ENCODE peak calls at places on chromosomes 2 and 18, in ten cellular contexts. One of them, this sample, is unnamed.

GRCh38 chr2:228590681-228591080 is 409.2 kb upstream of the SPHKAP start:
- DNase-seq in KBM-7: no peak
- DNase-seq in AG20443: no peak
- DNase-seq in AG04450: no peak
- DNase-seq in AG10803: no peak
- DNase-seq in Panc1: no peak
- DNase-seq in AG09319: no peak
- DNase-seq in activated CD4-positive, alpha-beta T cell treated with anti-CD3 and anti-CD28 coated beads, Interleukin-2, amount 50 U/mL, for 4 hours: no peak
- DNase-seq in NCI-H1417: no peak
- DNase-seq in SK-N-SH: no peak
- DNase-seq in this sample: no peak

GRCh38 chr2:171882095-171882769 is 11.8 kb downstream of the SLC25A12 start:
- DNase-seq in AG09319: no peak
- DNase-seq in activated CD4-positive, alpha-beta T cell treated with anti-CD3 and anti-CD28 coated beads, Interleukin-2, amount 50 U/mL, for 4 hours: no peak
- DNase-seq in AG10803: peak; percentile 18
- DNase-seq in SK-N-SH: no peak
- DNase-seq in AG04450: no peak
- DNase-seq in Panc1: no peak
- DNase-seq in NCI-H1417: no peak
- DNase-seq in AG20443: no peak
- DNase-seq in KBM-7: no peak
- DNase-seq in this sample: no peak

GRCh38 chr2:28668880-28669279 is 82.8 kb upstream of the PPP1CB start:
- DNase-seq in AG20443: no peak
- DNase-seq in KBM-7: no peak
- DNase-seq in NCI-H1417: no peak
- DNase-seq in AG04450: no peak
- DNase-seq in SK-N-SH: no peak
- DNase-seq in AG09319: no peak
- DNase-seq in activated CD4-positive, alpha-beta T cell treated with anti-CD3 and anti-CD28 coated beads, Interleukin-2, amount 50 U/mL, for 4 hours: no peak
- DNase-seq in Panc1: no peak
- DNase-seq in AG10803: no peak
- DNase-seq in this sample: no peak

GRCh38 chr2:55616509-55617159 is 788 bp downstream of the PPP4R3B start:
- DNase-seq in KBM-7: peak; percentile 83
- DNase-seq in AG04450: no peak
- DNase-seq in Panc1: no peak
- DNase-seq in NCI-H1417: peak; percentile 84
- DNase-seq in SK-N-SH: peak; percentile 44
- DNase-seq in activated CD4-positive, alpha-beta T cell treated with anti-CD3 and anti-CD28 coated beads, Interleukin-2, amount 50 U/mL, for 4 hours: no peak
- DNase-seq in AG10803: peak; percentile 68
- DNase-seq in AG20443: peak; percentile 55
- DNase-seq in AG09319: peak; percentile 18
- DNase-seq in this sample: no peak

GRCh38 chr18:45518770-45519169 is 96.5 kb upstream of the SLC14A2 start:
- DNase-seq in KBM-7: no peak
- DNase-seq in AG04450: no peak
- DNase-seq in Panc1: no peak
- DNase-seq in AG10803: no peak
- DNase-seq in AG09319: no peak
- DNase-seq in SK-N-SH: no peak
- DNase-seq in NCI-H1417: peak; percentile 73
- DNase-seq in AG20443: no peak
- DNase-seq in activated CD4-positive, alpha-beta T cell treated with anti-CD3 and anti-CD28 coated beads, Interleukin-2, amount 50 U/mL, for 4 hours: no peak
- DNase-seq in this sample: no peak

GRCh38 chr2:175002547-175003274 is 2.5 kb downstream of the CHN1 start:
- DNase-seq in AG10803: no peak
- DNase-seq in SK-N-SH: no peak
- DNase-seq in AG09319: no peak
- DNase-seq in AG04450: no peak
- DNase-seq in Panc1: no peak
- DNase-seq in NCI-H1417: peak; percentile 28
- DNase-seq in KBM-7: no peak
- DNase-seq in AG20443: no peak
- DNase-seq in activated CD4-positive, alpha-beta T cell treated with anti-CD3 and anti-CD28 coated beads, Interleukin-2, amount 50 U/mL, for 4 hours: no peak
- DNase-seq in this sample: no peak

GRCh38 chr2:240269380-240269779 is 128.9 kb upstream of the OTOS start:
- DNase-seq in AG04450: no peak
- DNase-seq in Panc1: no peak
- DNase-seq in AG20443: no peak
- DNase-seq in AG09319: no peak
- DNase-seq in AG10803: no peak
- DNase-seq in KBM-7: no peak
- DNase-seq in activated CD4-positive, alpha-beta T cell treated with anti-CD3 and anti-CD28 coated beads, Interleukin-2, amount 50 U/mL, for 4 hours: no peak
- DNase-seq in SK-N-SH: peak; percentile 14
- DNase-seq in NCI-H1417: no peak
- DNase-seq in this sample: no peak

GRCh38 chr18:31610841-31611240 is 19.2 kb downstream of the TTR start:
- DNase-seq in AG20443: no peak
- DNase-seq in AG09319: no peak
- DNase-seq in activated CD4-positive, alpha-beta T cell treated with anti-CD3 and anti-CD28 coated beads, Interleukin-2, amount 50 U/mL, for 4 hours: no peak
- DNase-seq in NCI-H1417: peak; percentile 64
- DNase-seq in Panc1: no peak
- DNase-seq in AG10803: no peak
- DNase-seq in SK-N-SH: peak; percentile 27
- DNase-seq in KBM-7: peak; percentile 11
- DNase-seq in AG04450: no peak
- DNase-seq in this sample: no peak

GRCh38 chr18:61551586-61551985 is 218.4 kb downstream of the CDH20 start:
- DNase-seq in activated CD4-positive, alpha-beta T cell treated with anti-CD3 and anti-CD28 coated beads, Interleukin-2, amount 50 U/mL, for 4 hours: no peak
- DNase-seq in NCI-H1417: peak; percentile 94
- DNase-seq in Panc1: peak; percentile 67
- DNase-seq in AG04450: peak; percentile 82
- DNase-seq in AG09319: peak; percentile 77
- DNase-seq in SK-N-SH: peak; percentile 74
- DNase-seq in AG10803: peak; percentile 87
- DNase-seq in KBM-7: peak; percentile 63
- DNase-seq in AG20443: peak; percentile 83
- DNase-seq in this sample: no peak

GRCh38 chr2:230691005-230691647 is 21.5 kb upstream of the CAB39 start:
- DNase-seq in activated CD4-positive, alpha-beta T cell treated with anti-CD3 and anti-CD28 coated beads, Interleukin-2, amount 50 U/mL, for 4 hours: no peak
- DNase-seq in Panc1: no peak
- DNase-seq in NCI-H1417: no peak
- DNase-seq in AG10803: peak; percentile 67
- DNase-seq in KBM-7: no peak
- DNase-seq in SK-N-SH: no peak
- DNase-seq in AG20443: peak; percentile 56
- DNase-seq in AG04450: no peak
- DNase-seq in AG09319: no peak
- DNase-seq in this sample: peak; percentile 91

GRCh38 chr18:77067315-77068061 is 65.1 kb downstream of the MBP start:
- DNase-seq in AG20443: peak; percentile 72
- DNase-seq in Panc1: peak; percentile 90
- DNase-seq in KBM-7: peak; percentile 85
- DNase-seq in NCI-H1417: no peak
- DNase-seq in AG09319: peak; percentile 49
- DNase-seq in activated CD4-positive, alpha-beta T cell treated with anti-CD3 and anti-CD28 coated beads, Interleukin-2, amount 50 U/mL, for 4 hours: peak; percentile 57
- DNase-seq in AG10803: peak; percentile 80
- DNase-seq in AG04450: peak; percentile 64
- DNase-seq in SK-N-SH: no peak
- DNase-seq in this sample: no peak

GRCh38 chr2:37349376-37349775 is 4.9 kb downstream of the QPCT start:
- DNase-seq in Panc1: no peak
- DNase-seq in AG09319: no peak
- DNase-seq in AG04450: no peak
- DNase-seq in activated CD4-positive, alpha-beta T cell treated with anti-CD3 and anti-CD28 coated beads, Interleukin-2, amount 50 U/mL, for 4 hours: no peak
- DNase-seq in AG20443: peak; percentile 30
- DNase-seq in AG10803: peak; percentile 38
- DNase-seq in NCI-H1417: peak; percentile 88
- DNase-seq in KBM-7: peak; percentile 46
- DNase-seq in SK-N-SH: no peak
- DNase-seq in this sample: no peak

GRCh38 chr18:23532848-23533247 is 29.5 kb downstream of the RMC1 start:
- DNase-seq in AG10803: peak; percentile 28
- DNase-seq in activated CD4-positive, alpha-beta T cell treated with anti-CD3 and anti-CD28 coated beads, Interleukin-2, amount 50 U/mL, for 4 hours: no peak
- DNase-seq in NCI-H1417: no peak
- DNase-seq in AG04450: no peak
- DNase-seq in AG09319: no peak
- DNase-seq in Panc1: no peak
- DNase-seq in KBM-7: no peak
- DNase-seq in SK-N-SH: no peak
- DNase-seq in AG20443: peak; percentile 24
- DNase-seq in this sample: no peak

GRCh38 chr2:131572175-131572574 is 44.5 kb downstream of the CCDC74A start:
- DNase-seq in NCI-H1417: no peak
- DNase-seq in AG10803: no peak
- DNase-seq in Panc1: no peak
- DNase-seq in AG20443: no peak
- DNase-seq in KBM-7: no peak
- DNase-seq in activated CD4-positive, alpha-beta T cell treated with anti-CD3 and anti-CD28 coated beads, Interleukin-2, amount 50 U/mL, for 4 hours: no peak
- DNase-seq in AG09319: no peak
- DNase-seq in AG04450: no peak
- DNase-seq in SK-N-SH: no peak
- DNase-seq in this sample: no peak

GRCh38 chr2:238370482-238371372 is 50.4 kb downstream of the TRAF3IP1 start:
- DNase-seq in AG09319: peak; percentile 35
- DNase-seq in SK-N-SH: peak; percentile 73
- DNase-seq in AG10803: peak; percentile 69
- DNase-seq in AG04450: peak; percentile 32
- DNase-seq in Panc1: peak; percentile 56
- DNase-seq in NCI-H1417: peak; percentile 82
- DNase-seq in KBM-7: peak; percentile 75
- DNase-seq in activated CD4-positive, alpha-beta T cell treated with anti-CD3 and anti-CD28 coated beads, Interleukin-2, amount 50 U/mL, for 4 hours: peak; percentile 47
- DNase-seq in AG20443: peak; percentile 84
- DNase-seq in this sample: no peak

This sample was measured in epithelial cell of prostate.